ENCODE peak calls at places on chromosomes 12 and 14, in five cellular contexts. U is heart left ventricle, X is right cardiac atrium, E is MM.1S, K is pancreas. O is an unnamed sample.

GRCh38 chr12:62793256-62794217 is 141.4 kb downstream of the PPM1H start:
- DNase-seq in U (peak; percentile 77), X (peak; percentile 92), E (peak; percentile 59), K (peak; percentile 72), O (peak; percentile 97)

GRCh38 chr14:67187210-67187609 is 2.0 kb upstream of the GARIN2 start:
- DNase-seq in U (no peak), X (no peak), E (no peak), K (no peak), O (no peak)

GRCh38 chr12:117119592-117120198 is 20.5 kb upstream of the TESC start:
- DNase-seq in U (no peak), X (no peak), E (peak; percentile 33), K (no peak), O (no peak)

GRCh38 chr14:101997429-101998336 is 33.3 kb downstream of the DYNC1H1 start:
- DNase-seq in U (no peak), X (no peak), E (no peak), K (no peak), O (no peak)

GRCh38 chr12:9721394-9722092 is 11.4 kb downstream of the CLECL1 start:
- DNase-seq in U (no peak), X (no peak), E (peak; percentile 80), K (no peak), O (no peak)

GRCh38 chr14:33509927-33510535 is 440.8 kb downstream of the EGLN3 start:
- DNase-seq in U (no peak), X (no peak), E (no peak), K (no peak), O (no peak)

GRCh38 chr14:78135450-78135891 is 34.7 kb upstream of the NRXN3 start:
- DNase-seq in U (no peak), X (no peak), E (no peak), K (no peak), O (no peak)

GRCh38 chr12:128190614-128191013 is 76.4 kb upstream of the TMEM132C start:
- DNase-seq in U (no peak), X (no peak), E (no peak), K (no peak), O (no peak)

GRCh38 chr14:69500736-69501135 is 16.2 kb downstream of the PLEKHD1 start:
- DNase-seq in U (no peak), X (peak; percentile 62), E (no peak), K (no peak), O (no peak)

GRCh38 chr14:34714320-34715107 is at the start of gene CFL2:
- DNase-seq in U (peak; percentile 92), X (peak; percentile 96), E (peak; percentile 64), K (peak; percentile 86), O (peak; percentile 94)

GRCh38 chr12:52603314-52603713 is 2.1 kb upstream of the KRT72 start:
- DNase-seq in U (no peak), X (no peak), E (no peak), K (no peak), O (peak; percentile 74)

GRCh38 chr14:78902010-78902623 is 731.9 kb downstream of the NRXN3 start:
- DNase-seq in U (no peak), X (no peak), E (peak; percentile 21), K (peak; percentile 14), O (no peak)

GRCh38 chr12:23253191-23253590 is 628.2 kb downstream of the ETNK1 start:
- DNase-seq in U (no peak), X (no peak), E (no peak), K (no peak), O (no peak)

GRCh38 chr14:99534863-99535262 is 53.7 kb downstream of the CCNK start:
- DNase-seq in U (peak; percentile 75), X (peak; percentile 73), E (no peak), K (no peak), O (no peak)

GRCh38 chr14:99537399-99537798 is 56.2 kb downstream of the CCNK start:
- DNase-seq in U (peak; percentile 78), X (peak; percentile 53), E (no peak), K (no peak), O (no peak)

GRCh38 chr14:99534333-99534732 is 53.1 kb downstream of the CCNK start:
- DNase-seq in U (no peak), X (no peak), E (no peak), K (no peak), O (no peak)

GRCh38 chr14:99535908-99536778 is 54.9 kb downstream of the CCNK start:
- DNase-seq in U (no peak), X (peak; percentile 61), E (no peak), K (no peak), O (no peak)

GRCh38 chr14:99535448-99535847 is 54.2 kb downstream of the CCNK start:
- DNase-seq in U (no peak), X (no peak), E (no peak), K (no peak), O (no peak)
- H3K27ac ChIP-seq in U (no peak overlapping the region), X (no peak overlapping the region), E (no peak overlapping the region), K (no peak overlapping the region), O (peak overlapping the region; percentile 82)

DNA sequence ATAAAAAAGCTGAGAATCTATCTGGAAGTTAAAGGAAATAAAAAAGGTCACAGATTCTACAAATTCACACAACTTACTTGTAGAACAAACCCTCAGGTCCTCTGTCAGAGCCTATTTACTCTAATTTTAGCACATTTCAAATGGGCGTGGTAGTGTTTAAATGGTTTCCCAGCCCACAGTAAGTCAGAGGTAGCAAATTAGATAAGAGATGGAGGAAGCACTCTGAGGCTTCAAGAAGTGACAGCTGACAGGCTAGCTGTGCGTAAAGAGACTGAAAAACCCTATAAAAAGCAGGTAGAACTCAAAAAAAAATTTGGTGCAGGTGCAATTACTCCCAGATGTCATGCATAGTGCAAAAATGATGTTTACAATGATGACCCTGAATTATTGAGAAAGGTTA is 7.5 kb downstream of the BHLHE41 start:
- DNase-seq in U (no peak), X (no peak), E (peak; percentile 86), K (no peak), O (no peak)
- H3K27ac ChIP-seq in U (peak overlapping the region; percentile 88), X (no peak overlapping the region), E (peak overlapping the region; percentile 90), K (no peak overlapping the region), O (peak overlapping the region; percentile 97)

GRCh38 chr12:20109667-20110066 is 258.7 kb upstream of the PDE3A start:
- DNase-seq in U (no peak), X (no peak), E (no peak), K (no peak), O (no peak)
- H3K27ac ChIP-seq in U (peak overlapping the region; percentile 22), X (peak overlapping the region; percentile 45), E (no peak overlapping the region), K (no peak overlapping the region), O (no peak overlapping the region)

GRCh38 chr12:65603428-65604351 is 220.6 kb upstream of the HMGA2 start:
- DNase-seq in U (peak; percentile 37), X (no peak), E (no peak), K (peak; percentile 16), O (no peak)
- H3K27ac ChIP-seq in U (peak overlapping the region; percentile 38), X (peak overlapping the region; percentile 30), E (no peak overlapping the region), K (no peak overlapping the region), O (peak overlapping the region; percentile 17)

GRCh38 chr12:16613199-16613598 is 7.2 kb upstream of the LMO3 start:
- DNase-seq in U (no peak), X (no peak), E (no peak), K (no peak), O (no peak)
- H3K27ac ChIP-seq in U (no peak overlapping the region), X (no peak overlapping the region), E (no peak overlapping the region), K (peak overlapping the region; percentile 3), O (peak overlapping the region; percentile 81)

GRCh38 chr12:123543541-123543940 is 10.0 kb upstream of the RILPL1 start:
- DNase-seq in U (no peak), X (no peak), E (no peak), K (no peak), O (no peak)

GRCh38 chr12:123546281-123546680 is 12.8 kb upstream of the RILPL1 start:
- DNase-seq in U (no peak), X (no peak), E (no peak), K (no peak), O (no peak)

DNA sequence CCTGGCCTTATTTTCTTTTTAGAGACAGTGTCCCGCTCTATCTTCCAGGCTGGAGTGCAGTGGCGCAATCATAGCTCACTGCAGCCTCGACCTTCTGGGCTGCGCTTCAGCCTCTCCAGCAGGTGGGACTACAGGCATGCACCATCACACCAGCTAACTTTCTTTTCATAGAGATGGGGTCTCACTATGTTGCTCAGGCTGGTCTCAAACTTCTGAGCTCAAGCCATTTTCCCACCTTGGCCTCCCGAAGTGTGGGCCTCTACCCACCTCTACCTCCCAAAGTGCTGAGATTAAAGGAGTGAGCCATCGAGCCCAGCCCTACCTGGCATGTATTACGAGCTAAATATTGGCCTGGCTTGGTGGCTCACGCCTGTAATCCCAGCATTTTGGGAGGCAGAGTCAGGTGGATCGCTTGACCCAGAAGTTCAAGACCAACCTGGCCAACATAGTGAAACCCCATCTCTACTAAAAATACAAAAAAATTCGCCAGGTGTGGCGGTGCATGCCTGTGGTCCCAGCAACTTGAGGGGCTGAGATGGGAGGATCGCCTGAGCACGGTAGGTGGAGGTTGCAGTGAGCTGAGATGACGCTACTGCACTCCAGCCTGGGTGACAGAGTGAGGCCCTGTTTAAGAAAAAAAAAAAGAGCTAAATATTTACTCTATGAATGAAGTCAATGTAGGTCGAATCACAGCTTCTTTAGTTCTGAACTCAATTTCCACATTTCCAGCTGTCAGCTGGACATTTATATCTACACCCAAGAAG is 7.6 kb upstream of the RILPL1 start:
- DNase-seq in U (no peak), X (no peak), E (no peak), K (no peak), O (no peak)
- H3K27ac ChIP-seq in U (no peak overlapping the region), X (no peak overlapping the region), E (no peak overlapping the region), K (no peak overlapping the region), O (no peak overlapping the region)

GRCh38 chr14:104863923-104864266 is 1.2 kb upstream of the CEP170B start:
- DNase-seq in U (no peak), X (no peak), E (no peak), K (no peak), O (no peak)
- H3K27ac ChIP-seq in U (no peak overlapping the region), X (no peak overlapping the region), E (no peak overlapping the region), K (peak overlapping the region; percentile 85), O (no peak overlapping the region)